ENCODE peak calls at places on chromosomes 11 and 22, in seven cellular contexts. U is endodermal cell; A is NCI-H2081; V is NCI-H1105 treated with DMSO at 0.1 percent for 48 hours; Y is activated naive CD4-positive, alpha-beta T cell treated with Interleukin-2 at 50 U/mL for 16 hours; J is RWPE1; H is CD8-positive, alpha-beta memory T cell. B is an unnamed sample.

GRCh38 chr11:95638501-95638900 is 151.1 kb downstream of the FAM76B start:
- DNase-seq in H (no peak), U (no peak), Y (no peak), A (no peak), V (no peak), J (no peak), B (no peak)

GRCh38 chr11:38667359-38667758 is 2069.3 kb upstream of the RAG2 start:
- DNase-seq in V (no peak), Y (no peak), A (no peak), H (no peak), J (no peak), U (no peak), B (no peak)

GRCh38 chr11:76263657-76264056 is 57.4 kb upstream of the WNT11 start:
- DNase-seq in Y (no peak), H (no peak), J (no peak), A (no peak), U (no peak), V (no peak), B (no peak)

GRCh38 chr22:40258463-40259046 is 80.8 kb downstream of the TNRC6B start:
- DNase-seq in A (no peak), U (no peak), H (no peak), J (peak; percentile 67), Y (no peak), V (no peak), B (peak; percentile 99)

GRCh38 chr11:2301631-2302272 is at the start of the genes C11orf21 and TSPAN32:
- DNase-seq in H (peak; percentile 67), J (no peak), U (no peak), A (no peak), V (no peak), Y (peak; percentile 63), B (no peak)

GRCh38 chr11:33944345-33944692 is 52.4 kb upstream of the LMO2 start:
- DNase-seq in V (no peak), J (no peak), Y (no peak), A (no peak), U (no peak), H (no peak), B (no peak)

GRCh38 chr11:126500981-126501380 is 145.5 kb downstream of the ST3GAL4 start:
- DNase-seq in U (no peak), Y (no peak), A (no peak), J (no peak), V (no peak), H (no peak), B (no peak)

GRCh38 chr22:38873469-38874411 is 1.7 kb upstream of the CBX6 start:
- DNase-seq in A (peak; percentile 37), Y (peak; percentile 81), H (peak; percentile 34), U (peak; percentile 62), J (no peak), V (peak; percentile 61), B (peak; percentile 99)

GRCh38 chr11:83441171-83441570 is 155.0 kb upstream of the CCDC90B start:
- DNase-seq in Y (no peak), H (no peak), J (no peak), V (no peak), A (no peak), U (peak; percentile 57), B (no peak)

GRCh38 chr11:1761857-1762536 is 1.7 kb downstream of the CTSD start:
- DNase-seq in V (no peak), H (no peak), Y (no peak), U (no peak), J (no peak), A (no peak), B (no peak)

GRCh38 chr11:45031912-45032519 is 81.3 kb upstream of the TP53I11 start:
- DNase-seq in V (no peak), J (no peak), Y (no peak), H (no peak), A (no peak), U (no peak), B (no peak)

GRCh38 chr11:27201454-27202302 is 161.1 kb downstream of the BBOX1 start:
- DNase-seq in Y (no peak), V (peak; percentile 91), U (peak; percentile 54), A (peak; percentile 89), H (no peak), J (peak; percentile 82), B (peak; percentile 88)

GRCh38 chr11:69910519-69911309 is 91.5 kb upstream of the FGF3 start:
- DNase-seq in H (no peak), Y (no peak), J (no peak), V (no peak), A (no peak), U (peak; percentile 55), B (no peak)

GRCh38 chr11:64947202-64947814 is 11.6 kb upstream of the GPHA2 start:
- DNase-seq in A (no peak), U (peak; percentile 45), Y (no peak), V (no peak), H (no peak), J (no peak), B (no peak)

GRCh38 chr22:30262112-30262511 is 4.5 kb downstream of the OSM start:
- DNase-seq in J (no peak), Y (no peak), A (no peak), H (no peak), V (no peak), U (no peak), B (no peak)

GRCh38 chr11:64650923-64651523 is 60.0 kb downstream of the SLC22A12 start:
- DNase-seq in U (peak; percentile 75), H (no peak), J (peak; percentile 42), V (no peak), Y (no peak), A (peak; percentile 8), B (no peak)

GRCh38 chr11:15987044-15987443 is 369.3 kb downstream of the SOX6 start:
- DNase-seq in A (no peak), U (no peak), H (no peak), J (no peak), Y (no peak), V (no peak), B (no peak)

GRCh38 chr11:9601041-9601875 is 27.8 kb downstream of the WEE1 start:
- DNase-seq in A (no peak), U (peak; percentile 86), J (no peak), H (peak; percentile 52), V (no peak), Y (peak; percentile 50), B (peak; percentile 53)

GRCh38 chr11:69470793-69471192 is 10.7 kb upstream of the LINC01488 start:
- DNase-seq in Y (no peak), V (no peak), H (no peak), J (no peak), U (no peak), A (no peak), B (no peak)

GRCh38 chr11:68659158-68659921 is 25.0 kb upstream of the GAL start:
- DNase-seq in J (peak; percentile 72), U (no peak), V (peak; percentile 97), Y (no peak), H (no peak), A (peak; percentile 99), B (peak; percentile 66)

GRCh38 chr11:75667831-75668507 is 869 bp downstream of the MAP6 start:
- DNase-seq in V (peak; percentile 77), H (no peak), J (peak; percentile 12), Y (peak; percentile 31), U (peak; percentile 89), A (peak; percentile 81), B (no peak)

GRCh38 chr22:36454916-36455570 is 26.4 kb downstream of the TXN2 start:
- DNase-seq in H (peak; percentile 96), A (peak; percentile 90), U (peak; percentile 98), J (peak; percentile 69), Y (peak; percentile 94), V (no peak), B (peak; percentile 96)

GRCh38 chr11:62048101-62048500 is 75.7 kb upstream of the INCENP start:
- DNase-seq in A (no peak), H (no peak), V (no peak), U (no peak), J (peak; percentile 24), Y (no peak), B (peak; percentile 68)

GRCh38 chr22:24361976-24362646 is 65.3 kb upstream of the ADORA2A start:
- DNase-seq in A (no peak), V (no peak), H (no peak), Y (no peak), J (no peak), U (no peak), B (no peak)

GRCh38 chr11:27183672-27184457 is 143.2 kb downstream of the BBOX1 start:
- DNase-seq in A (peak; percentile 71), U (peak; percentile 72), V (peak; percentile 73), J (peak; percentile 38), Y (peak; percentile 9), H (no peak), B (peak; percentile 56)

GRCh38 chr11:32913445-32913844 is 20.8 kb downstream of the QSER1 start:
- DNase-seq in A (no peak), Y (no peak), J (no peak), H (no peak), V (no peak), U (no peak), B (no peak)

GRCh38 chr11:118434553-118435232 is 1.6 kb upstream of the KMT2A start:
- DNase-seq in J (peak; percentile 20), A (peak; percentile 72), Y (peak; percentile 50), V (peak; percentile 66), U (peak; percentile 86), H (peak; percentile 9), B (peak; percentile 29)

GRCh38 chr11:77604281-77604680 is 14.5 kb downstream of the AQP11 start:
- DNase-seq in U (no peak), A (no peak), V (no peak), J (no peak), H (no peak), Y (no peak), B (no peak)

GRCh38 chr11:12122083-12122482 is 11.7 kb downstream of the MICAL2 start:
- DNase-seq in Y (no peak), U (peak; percentile 84), A (peak; percentile 29), H (no peak), J (peak; percentile 22), V (no peak), B (no peak)

GRCh38 chr11:28938091-28938490 is 829.9 kb downstream of the METTL15 start:
- DNase-seq in A (no peak), V (no peak), U (no peak), H (no peak), J (no peak), Y (no peak), B (peak; percentile 46)